ENCODE peak calls at places on chromosome 1, in ten cellular contexts. H, K, U, L, M, S, P, V, W and Q are unnamed samples.

GRCh38 chr1:53543771-53544695 is 84.8 kb downstream of the DMRTB1 start:
- DNase-seq in P (no peak), H (no peak), V (peak), S (no peak), M (no peak), W (no peak), L (no peak), K (no peak), U (no peak), Q (no peak)

GRCh38 chr1:7262611-7263010 is 477.4 kb downstream of the CAMTA1 start:
- DNase-seq in L (peak), S (no peak), M (no peak), W (no peak), U (no peak), H (no peak), P (peak), K (no peak), V (no peak), Q (no peak)

GRCh38 chr1:89962742-89963075 is 32.2 kb upstream of the ZNF326 start:
- DNase-seq in M (no peak), P (no peak), S (no peak), H (no peak), L (no peak), K (no peak), V (no peak), U (no peak), W (no peak), Q (no peak)

GRCh38 chr1:225651872-225652725 is 824 bp downstream of the ENAH start:
- DNase-seq in K (no peak), U (no peak), W (no peak), M (peak), S (no peak), L (no peak), H (no peak), V (no peak), P (no peak), Q (no peak)

GRCh38 chr1:159790237-159790917 is 9.6 kb downstream of the DUSP23 start:
- DNase-seq in U (no peak), H (peak), M (peak), V (no peak), W (peak), P (no peak), K (no peak), L (no peak), S (no peak), Q (no peak)

GRCh38 chr1:230857077-230857476 is 11.2 kb downstream of the C1orf198 start:
- DNase-seq in U (no peak), W (no peak), S (no peak), V (no peak), K (no peak), L (no peak), H (no peak), M (no peak), P (no peak), Q (no peak)

GRCh38 chr1:196324345-196324744 is 283.9 kb downstream of the KCNT2 start:
- DNase-seq in P (no peak), W (no peak), L (no peak), U (no peak), S (no peak), V (no peak), M (no peak), H (no peak), K (no peak), Q (no peak)

GRCh38 chr1:38475624-38476005 is 384.0 kb downstream of the RRAGC start:
- DNase-seq in P (no peak), U (no peak), W (no peak), H (no peak), V (no peak), L (no peak), K (no peak), S (no peak), M (peak), Q (no peak)

GRCh38 chr1:69055223-69055622 is 512.5 kb upstream of the LRRC7 start:
- DNase-seq in L (no peak), U (no peak), K (no peak), V (no peak), S (no peak), M (no peak), H (peak), W (no peak), P (no peak), Q (no peak)

GRCh38 chr1:89545264-89546038 is 20.8 kb downstream of the LRRC8B start:
- DNase-seq in U (no peak), S (no peak), W (no peak), H (no peak), P (no peak), L (no peak), M (no peak), K (no peak), V (no peak), Q (peak)

GRCh38 chr1:45409243-45409642 is 69.0 kb upstream of the MUTYH start:
- DNase-seq in W (no peak), M (no peak), S (no peak), V (no peak), L (no peak), U (no peak), K (no peak), H (no peak), P (no peak), Q (no peak)

GRCh38 chr1:66506991-66507390 is 27.0 kb upstream of the SGIP1 start:
- DNase-seq in K (no peak), V (no peak), W (no peak), M (no peak), L (no peak), H (no peak), U (no peak), P (no peak), S (no peak), Q (no peak)

GRCh38 chr1:210291786-210292275 is 36.9 kb upstream of the HHAT start:
- DNase-seq in U (peak), V (no peak), L (no peak), P (no peak), H (no peak), K (no peak), S (no peak), W (no peak), M (no peak), Q (no peak)

GRCh38 chr1:15308621-15309027 is 61.6 kb downstream of the FHAD1 start:
- DNase-seq in H (no peak), K (no peak), M (no peak), V (no peak), L (no peak), P (peak), S (no peak), U (no peak), W (no peak), Q (no peak)

GRCh38 chr1:167514278-167514677 is 4.1 kb downstream of the CD247 start:
- DNase-seq in U (no peak), W (no peak), V (no peak), S (no peak), L (no peak), H (no peak), P (no peak), M (no peak), K (no peak), Q (no peak)

GRCh38 chr1:244778356-244778755 is 57.1 kb upstream of the COX20 start:
- DNase-seq in K (no peak), L (no peak), U (peak), M (no peak), W (no peak), S (no peak), V (no peak), P (no peak), H (no peak), Q (no peak)

GRCh38 chr1:197027359-197027758 is 39.7 kb downstream of the F13B start:
- DNase-seq in U (no peak), H (no peak), K (no peak), M (no peak), V (no peak), L (no peak), S (no peak), P (no peak), W (no peak), Q (no peak)

GRCh38 chr1:35555601-35556477 is 1.4 kb downstream of the KIAA0319L start:
- DNase-seq in W (no peak), M (no peak), K (no peak), U (no peak), S (no peak), P (no peak), H (no peak), V (no peak), L (no peak), Q (no peak)

GRCh38 chr1:8794605-8795004 is 22.8 kb downstream of the RERE start:
- DNase-seq in U (no peak), M (peak), L (no peak), S (no peak), P (no peak), V (no peak), K (no peak), W (no peak), H (peak), Q (peak)
- TF ChIP-seq CTCF in U (no peak), M (peak), L (no peak), S (no peak), P (no peak), V (no peak), K (no peak), W (no peak), H (no peak), Q (no peak)

GRCh38 chr1:58200437-58200836 is 346.1 kb downstream of the OMA1 start:
- DNase-seq in W (no peak), L (no peak), M (no peak), U (no peak), H (no peak), K (no peak), S (no peak), V (no peak), P (no peak), Q (no peak)

GRCh38 chr1:58206749-58207148 is 339.8 kb downstream of the OMA1 start:
- DNase-seq in H (peak), U (no peak), S (no peak), V (no peak), P (no peak), M (no peak), W (no peak), K (no peak), L (no peak), Q (no peak)

GRCh38 chr1:58201492-58202106 is 344.9 kb downstream of the OMA1 start:
- DNase-seq in K (no peak), P (no peak), L (peak), W (no peak), V (no peak), M (no peak), S (no peak), H (no peak), U (no peak), Q (no peak)

GRCh38 chr1:58209578-58209977 is 336.9 kb downstream of the OMA1 start:
- DNase-seq in W (no peak), L (no peak), V (no peak), K (no peak), S (no peak), P (no peak), U (no peak), M (no peak), H (no peak), Q (no peak)

GRCh38 chr1:58204284-58204683 is 342.2 kb downstream of the OMA1 start:
- DNase-seq in M (peak), W (no peak), V (no peak), S (no peak), H (peak), L (no peak), P (no peak), U (no peak), K (no peak), Q (no peak)
- TF ChIP-seq CTCF in M (peak), W (no peak), V (no peak), S (peak), H (peak), L (no peak), P (no peak), U (no peak), K (no peak), Q (no peak)

DNA sequence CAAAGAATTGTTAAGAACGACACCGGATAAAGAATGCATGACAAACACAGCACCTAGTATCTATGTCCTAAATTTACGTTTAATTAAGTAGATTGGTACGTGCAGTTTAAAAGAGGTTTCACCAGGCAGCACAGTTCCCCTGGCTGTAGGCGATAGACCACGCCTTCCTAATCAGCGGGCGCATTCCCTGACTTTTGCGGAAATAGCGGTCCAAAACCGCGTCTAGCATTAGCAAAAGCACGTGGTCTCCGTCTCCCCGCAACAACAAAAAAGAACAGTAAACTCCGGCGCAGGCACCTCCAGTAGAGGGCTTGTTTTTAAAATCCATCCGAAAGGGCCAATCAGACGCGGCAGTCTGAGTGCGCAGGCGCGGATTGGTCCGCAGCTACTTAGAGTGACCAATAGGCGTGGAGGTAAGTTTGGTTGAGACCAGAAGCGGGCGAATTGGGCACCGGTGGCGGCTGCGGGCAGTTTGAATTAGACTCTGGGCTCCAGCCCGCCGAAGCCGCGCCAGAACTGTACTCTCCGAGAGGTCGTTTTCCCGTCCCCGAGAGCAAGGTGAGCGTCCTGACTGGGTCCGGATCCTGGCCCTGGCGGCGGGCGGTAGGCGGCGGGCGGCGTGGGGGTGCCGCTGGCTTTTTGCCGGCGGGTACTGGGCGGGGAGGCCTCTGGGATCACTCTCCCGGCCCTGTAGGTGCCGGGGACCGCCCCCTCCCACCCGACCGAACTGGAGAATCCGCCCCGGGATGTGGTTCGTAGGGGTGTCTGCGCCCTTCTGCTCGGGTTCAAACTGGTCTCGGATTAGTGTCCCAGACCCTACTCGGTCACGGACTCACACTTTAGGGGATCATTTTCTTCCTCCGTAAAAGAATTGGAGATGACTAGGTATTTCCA is at the start of gene CENPF:
- DNase-seq in H (peak), W (peak), K (peak), P (peak), L (peak), U (peak), V (peak), M (peak), S (peak), Q (peak)
- TF ChIP-seq CTCF in H (peak), W (no peak), K (peak), P (no peak), L (peak), U (peak), V (peak), M (no peak), S (peak), Q (no peak)

DNA sequence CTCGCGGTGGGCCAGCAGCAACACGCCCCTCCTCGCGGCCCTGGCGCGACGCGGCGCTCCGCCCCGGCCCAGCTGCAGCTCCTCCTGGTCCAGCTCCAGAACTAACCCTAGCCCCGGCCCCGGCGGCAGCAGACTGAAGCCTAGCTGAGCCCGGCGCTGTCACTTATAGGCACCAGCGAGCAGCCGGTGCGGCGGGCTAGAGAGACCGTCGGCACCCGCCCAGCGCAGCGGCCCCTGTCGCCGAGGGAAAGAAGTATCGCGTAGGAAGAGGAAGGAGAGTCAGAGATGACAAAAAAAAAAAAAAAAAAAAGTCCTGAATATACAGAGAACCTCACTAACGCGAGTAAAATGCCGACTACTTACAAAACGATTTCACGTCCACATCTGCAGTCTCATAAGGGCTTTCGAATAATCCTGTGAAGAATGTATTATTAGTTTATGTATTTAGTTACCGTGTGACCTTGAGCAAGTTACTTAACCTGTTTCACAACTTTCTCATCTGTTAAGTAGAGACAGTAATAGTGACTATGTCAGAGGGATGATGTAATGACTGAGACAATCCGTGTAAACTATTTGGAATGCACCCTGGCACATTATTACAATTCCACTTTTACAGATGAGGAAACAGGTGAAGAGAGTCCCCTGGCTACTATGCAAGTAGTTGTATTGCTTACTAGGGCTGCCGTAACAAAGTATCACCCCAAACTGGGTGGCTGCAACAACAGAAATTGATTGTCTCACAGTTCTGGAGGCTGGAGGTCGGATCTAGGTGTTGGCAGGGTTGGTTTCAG is at the start of gene SLC9A1:
- DNase-seq in M (peak), U (peak), W (peak), S (peak), V (peak), L (peak), H (peak), P (peak), K (peak), Q (peak)
- TF ChIP-seq CTCF in M (peak), U (peak), W (peak), S (peak), V (peak), L (peak), H (peak), P (no peak), K (peak), Q (peak)

DNA sequence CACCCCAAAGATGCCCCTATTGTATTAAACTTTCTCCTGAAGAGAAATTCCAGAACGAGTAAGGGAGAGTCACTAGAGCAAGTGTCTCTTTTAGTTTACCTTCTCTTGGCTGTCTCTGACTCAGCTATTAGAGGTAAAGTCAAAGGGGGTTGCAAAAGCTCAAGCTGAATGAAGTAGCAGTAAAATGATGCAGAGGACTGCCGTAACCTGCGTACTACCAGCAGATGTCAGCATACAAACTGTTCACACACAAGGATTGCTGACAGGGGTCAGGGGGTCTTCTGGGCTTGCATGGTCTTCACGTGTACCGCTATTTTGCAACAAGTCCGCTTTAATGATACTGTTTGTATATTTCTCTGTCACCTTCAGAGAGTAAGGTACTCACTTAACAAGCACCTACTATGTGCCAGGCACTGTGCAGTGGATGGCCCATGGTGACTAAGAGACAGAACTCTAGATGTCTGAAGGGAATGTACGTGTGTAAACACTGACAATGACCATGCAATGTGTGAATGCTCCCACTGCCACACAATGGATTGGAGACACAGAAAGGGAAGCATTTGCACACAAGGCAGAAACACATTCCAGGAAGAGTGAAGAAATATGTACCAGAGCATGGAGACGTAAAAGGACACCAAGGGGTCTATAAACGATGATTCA is 34.9 kb downstream of the CHML start:
- DNase-seq in H (no peak), L (no peak), K (no peak), U (no peak), W (no peak), S (no peak), M (peak), P (no peak), V (no peak), Q (no peak)
- TF ChIP-seq CTCF in H (no peak), L (no peak), K (no peak), U (no peak), W (peak), S (peak), M (peak), P (no peak), V (no peak), Q (no peak)

DNA sequence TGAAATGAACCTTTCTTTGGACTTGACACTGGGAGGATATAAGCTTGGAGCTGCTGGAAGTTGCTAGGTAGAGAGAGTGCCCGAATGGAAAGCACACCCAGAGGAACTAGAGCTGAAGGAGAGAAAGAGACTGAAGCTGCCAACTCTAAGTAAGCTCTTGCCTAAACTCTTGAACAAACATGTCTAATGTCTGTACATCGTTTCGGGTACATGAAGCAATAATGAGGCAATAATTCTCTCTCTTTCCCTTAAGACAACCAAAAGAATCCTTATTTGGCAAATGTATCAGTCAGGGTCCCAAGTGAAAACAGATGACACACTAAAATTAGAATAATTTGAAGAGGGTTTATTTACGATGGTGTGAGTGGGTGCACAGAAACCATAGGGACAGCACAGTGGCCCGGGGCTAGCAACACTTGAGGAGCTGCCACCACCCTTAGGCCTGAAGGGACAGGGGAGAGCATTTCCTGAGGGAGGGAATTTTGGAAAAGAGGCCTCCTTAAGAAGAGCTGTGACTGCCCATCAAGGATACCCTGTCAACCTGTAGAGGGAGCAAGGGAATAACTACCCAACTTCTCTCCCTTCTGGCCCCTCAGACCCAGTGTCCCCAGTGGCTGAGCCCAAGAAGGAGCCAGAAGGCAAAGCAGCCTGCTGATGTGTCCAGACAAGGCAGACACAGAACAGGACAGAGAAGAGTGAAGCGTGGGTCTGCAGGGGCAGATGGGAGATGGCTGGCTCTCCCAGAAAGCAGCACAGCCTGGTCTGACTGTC is 36.1 kb upstream of the KHDRBS1 start:
- DNase-seq in H (peak), U (peak), M (peak), S (no peak), P (no peak), K (no peak), W (no peak), V (no peak), L (no peak), Q (no peak)
- TF ChIP-seq CTCF in H (no peak), U (peak), M (peak), S (peak), P (no peak), K (peak), W (no peak), V (peak), L (peak), Q (no peak)